ENCODE peak calls at places on chromosomes 3 and 15, in ten cellular contexts. One of them, this sample, is unnamed.

GRCh38 chr15:76185716-76186115 is 125.6 kb downstream of the ETFA start:
- DNase-seq in SK-N-DZ: peak; percentile 56
- DNase-seq in NCI-H510A treated with DMSO at 0.1 percent for 48 hours: peak; percentile 3
- DNase-seq in NCI-H460: peak; percentile 64
- DNase-seq in Caki2: no peak
- DNase-seq in fibroblast of pulmonary artery: peak; percentile 78
- DNase-seq in T-helper 9 cell: no peak
- DNase-seq in Calu3: peak; percentile 63
- DNase-seq in ureter: no peak
- DNase-seq in mesenchymal stem cell: peak; percentile 77
- DNase-seq in this sample: no peak

GRCh38 chr15:29832709-29833108 is 10.4 kb upstream of the TJP1 start:
- DNase-seq in SK-N-DZ: no peak
- DNase-seq in NCI-H510A treated with DMSO at 0.1 percent for 48 hours: no peak
- DNase-seq in NCI-H460: no peak
- DNase-seq in Caki2: no peak
- DNase-seq in fibroblast of pulmonary artery: no peak
- DNase-seq in T-helper 9 cell: no peak
- DNase-seq in Calu3: no peak
- DNase-seq in ureter: no peak
- DNase-seq in mesenchymal stem cell: no peak
- DNase-seq in this sample: no peak

GRCh38 chr3:52006820-52007133 is 11.1 kb upstream of the RPL29 start:
- DNase-seq in SK-N-DZ: peak; percentile 43
- DNase-seq in NCI-H510A treated with DMSO at 0.1 percent for 48 hours: no peak
- DNase-seq in NCI-H460: no peak
- DNase-seq in Caki2: no peak
- DNase-seq in fibroblast of pulmonary artery: no peak
- DNase-seq in T-helper 9 cell: no peak
- DNase-seq in Calu3: no peak
- DNase-seq in ureter: no peak
- DNase-seq in mesenchymal stem cell: no peak
- DNase-seq in this sample: no peak

GRCh38 chr15:35252351-35252865 is 167.3 kb upstream of the NANOGP8 start:
- DNase-seq in SK-N-DZ: no peak
- DNase-seq in NCI-H510A treated with DMSO at 0.1 percent for 48 hours: no peak
- DNase-seq in NCI-H460: no peak
- DNase-seq in Caki2: no peak
- DNase-seq in fibroblast of pulmonary artery: no peak
- DNase-seq in T-helper 9 cell: no peak
- DNase-seq in Calu3: no peak
- DNase-seq in ureter: no peak
- DNase-seq in mesenchymal stem cell: no peak
- DNase-seq in this sample: no peak

GRCh38 chr3:111737056-111737711 is 121.9 kb upstream of the PHLDB2 start:
- DNase-seq in SK-N-DZ: no peak
- DNase-seq in NCI-H510A treated with DMSO at 0.1 percent for 48 hours: no peak
- DNase-seq in NCI-H460: no peak
- DNase-seq in Caki2: no peak
- DNase-seq in fibroblast of pulmonary artery: peak; percentile 47
- DNase-seq in T-helper 9 cell: no peak
- DNase-seq in Calu3: no peak
- DNase-seq in ureter: no peak
- DNase-seq in mesenchymal stem cell: no peak
- DNase-seq in this sample: no peak

GRCh38 chr15:99062226-99062625 is 42.7 kb upstream of the SYNM start:
- DNase-seq in SK-N-DZ: no peak
- DNase-seq in NCI-H510A treated with DMSO at 0.1 percent for 48 hours: no peak
- DNase-seq in NCI-H460: no peak
- DNase-seq in Caki2: no peak
- DNase-seq in fibroblast of pulmonary artery: no peak
- DNase-seq in T-helper 9 cell: no peak
- DNase-seq in Calu3: no peak
- DNase-seq in ureter: no peak
- DNase-seq in mesenchymal stem cell: no peak
- DNase-seq in this sample: no peak

GRCh38 chr15:92306662-92307061 is 87.0 kb upstream of the ST8SIA2 start:
- DNase-seq in SK-N-DZ: peak; percentile 72
- DNase-seq in NCI-H510A treated with DMSO at 0.1 percent for 48 hours: no peak
- DNase-seq in NCI-H460: peak; percentile 63
- DNase-seq in Caki2: no peak
- DNase-seq in fibroblast of pulmonary artery: no peak
- DNase-seq in T-helper 9 cell: no peak
- DNase-seq in Calu3: no peak
- DNase-seq in ureter: no peak
- DNase-seq in mesenchymal stem cell: no peak
- DNase-seq in this sample: peak; percentile 19

GRCh38 chr3:52268036-52268435 is 10.4 kb downstream of the WDR82 start:
- DNase-seq in SK-N-DZ: no peak
- DNase-seq in NCI-H510A treated with DMSO at 0.1 percent for 48 hours: no peak
- DNase-seq in NCI-H460: no peak
- DNase-seq in Caki2: no peak
- DNase-seq in fibroblast of pulmonary artery: no peak
- DNase-seq in T-helper 9 cell: peak; percentile 34
- DNase-seq in Calu3: no peak
- DNase-seq in ureter: no peak
- DNase-seq in mesenchymal stem cell: no peak
- DNase-seq in this sample: no peak

GRCh38 chr3:143171141-143171651 is 51.6 kb downstream of the CHST2 start:
- DNase-seq in SK-N-DZ: no peak
- DNase-seq in NCI-H510A treated with DMSO at 0.1 percent for 48 hours: no peak
- DNase-seq in NCI-H460: no peak
- DNase-seq in Caki2: no peak
- DNase-seq in fibroblast of pulmonary artery: peak; percentile 72
- DNase-seq in T-helper 9 cell: no peak
- DNase-seq in Calu3: no peak
- DNase-seq in ureter: no peak
- DNase-seq in mesenchymal stem cell: peak; percentile 95
- DNase-seq in this sample: no peak

This sample was measured in dorsolateral prefrontal cortex.